ENCODE peak calls at places on chromosomes 13 and 19, in seven cellular contexts. U is GM23248; O is ascending aorta; S is CD4-positive, alpha-beta memory T cell; T is aorta; V is A673; G is A549. L is an unnamed sample. For H3K4me1, the result is how much of the 10 kb centered on the place peaks cover.

GRCh38 chr19:45881909-45882528 is 3.9 kb downstream of the IRF2BP1 start:
- DNase-seq in U (no peak), T (no peak), G (no peak), V (no peak), S (no peak), O (no peak), L (no peak)

GRCh38 chr19:15550273-15550672 is 41.9 kb downstream of the CYP4F22 start:
- DNase-seq in S (no peak), V (no peak), O (no peak), T (peak), G (no peak), U (no peak), L (no peak)

GRCh38 chr13:92321174-92321573 is 905.4 kb upstream of the GPC6 start:
- DNase-seq in T (no peak), U (no peak), O (no peak), S (no peak), V (no peak), G (no peak), L (no peak)

GRCh38 chr19:39237200-39238184 is 7.3 kb downstream of the IFNL3 start:
- DNase-seq in T (no peak), O (no peak), U (no peak), S (peak), G (peak), V (no peak), L (no peak)

GRCh38 chr13:106038752-106039151 is 496.7 kb downstream of the EFNB2 start:
- DNase-seq in T (no peak), U (peak), S (no peak), G (peak), V (no peak), O (no peak), L (no peak)

GRCh38 chr13:37138169-37138568 is 32.7 kb upstream of the CSNK1A1L start:
- DNase-seq in G (peak), U (peak), T (no peak), O (no peak), V (peak), S (no peak), L (no peak)

GRCh38 chr19:31154021-31154420 is 195.2 kb downstream of the TSHZ3 start:
- DNase-seq in U (peak), G (no peak), S (no peak), V (no peak), O (no peak), T (no peak), L (no peak)

GRCh38 chr13:28568286-28568685 is 73.4 kb upstream of the FLT1 start:
- DNase-seq in V (peak), S (no peak), O (no peak), G (no peak), U (peak), T (no peak), L (peak)

GRCh38 chr19:42248270-42249148 is 6.1 kb upstream of the GSK3A start:
- DNase-seq in O (no peak), T (no peak), U (no peak), V (no peak), S (no peak), G (no peak), L (no peak)

GRCh38 chr13:89082623-89083022 is 1411.5 kb downstream of the SLITRK5 start:
- DNase-seq in V (no peak), T (no peak), G (no peak), O (no peak), U (no peak), S (no peak), L (no peak)

GRCh38 chr13:33311040-33311439 is 25.5 kb upstream of the STARD13 start:
- DNase-seq in O (no peak), G (no peak), U (no peak), V (no peak), T (no peak), S (no peak), L (no peak)

GRCh38 chr13:26923824-26924605 is 163.4 kb upstream of the GPR12 start:
- DNase-seq in U (peak), G (peak), O (no peak), V (peak), T (no peak), S (no peak), L (no peak)

GRCh38 chr19:38047048-38047435 is 140.0 kb downstream of the SIPA1L3 start:
- DNase-seq in T (no peak), G (peak), O (no peak), U (no peak), V (no peak), S (no peak), L (no peak)

GRCh38 chr19:28746486-28746885 is 466.5 kb downstream of the UQCRFS1 start:
- DNase-seq in S (no peak), O (no peak), U (peak), V (no peak), G (no peak), T (no peak), L (no peak)

GRCh38 chr13:31477961-31478360 is 261.4 kb upstream of the RXFP2 start:
- DNase-seq in S (no peak), T (no peak), O (no peak), G (no peak), U (peak), V (no peak), L (no peak)

GRCh38 chr19:42366676-42367075 is 23.4 kb downstream of the CNFN start:
- DNase-seq in G (no peak), O (no peak), V (no peak), U (no peak), S (no peak), T (no peak), L (no peak)

GRCh38 chr19:23822735-23823134 is 64.0 kb upstream of the ZNF681 start:
- DNase-seq in V (no peak), T (no peak), G (no peak), U (no peak), O (no peak), S (no peak), L (no peak)

GRCh38 chr13:27663947-27664346 is 42.3 kb downstream of the POLR1D start:
- DNase-seq in S (no peak), U (no peak), G (no peak), V (no peak), O (no peak), T (no peak), L (no peak)

GRCh38 chr13:76917096-76917495 is 30.9 kb upstream of the KCTD12 start:
- DNase-seq in V (no peak), T (no peak), U (peak), G (no peak), O (no peak), S (no peak), L (no peak)
- H3K4me1 ChIP-seq in V (under half), T (under half), U (under half), G (under half), O (under half), S (under half), L (under half)

GRCh38 chr19:40418040-40418439 is 4.9 kb upstream of the PRX start:
- DNase-seq in U (no peak), V (no peak), O (no peak), T (no peak), S (no peak), G (no peak), L (no peak)

GRCh38 chr19:40417714-40417996 is 4.5 kb upstream of the PRX start:
- DNase-seq in S (no peak), U (no peak), G (no peak), T (no peak), O (no peak), V (no peak), L (peak)

GRCh38 chr19:40416918-40417713 is 3.9 kb upstream of the PRX start:
- DNase-seq in V (no peak), T (no peak), O (no peak), S (no peak), U (peak), G (peak), L (peak)

GRCh38 chr19:40414536-40415535 is 1.7 kb upstream of the PRX start:
- DNase-seq in G (no peak), S (no peak), O (no peak), T (no peak), V (no peak), U (no peak), L (no peak)

GRCh38 chr19:40415799-40416198 is 2.6 kb upstream of the PRX start:
- DNase-seq in G (no peak), T (no peak), V (no peak), U (no peak), O (no peak), S (no peak), L (no peak)
- H3K27ac ChIP-seq in G (no peak), T (no peak), V (no peak), U (no peak), O (no peak), S (no peak), L (peak)

GRCh38 chr19:44753932-44754742 is 5.6 kb downstream of the BCL3 start:
- DNase-seq in V (peak), T (peak), U (peak), G (peak), O (peak), S (peak), L (peak)

GRCh38 chr19:44754743-44755066 is 6.2 kb downstream of the BCL3 start:
- DNase-seq in G (no peak), V (no peak), O (no peak), S (no peak), T (no peak), U (no peak), L (no peak)

GRCh38 chr19:44752816-44753618 is 4.5 kb downstream of the BCL3 start:
- DNase-seq in U (peak), G (peak), O (peak), S (peak), T (peak), V (peak), L (peak)

GRCh38 chr19:44752123-44752815 is 3.8 kb downstream of the BCL3 start:
- DNase-seq in U (no peak), T (no peak), G (peak), V (no peak), O (no peak), S (no peak), L (no peak)

GRCh38 chr19:44753619-44753931 is 5.1 kb downstream of the BCL3 start:
- DNase-seq in S (no peak), V (no peak), T (no peak), G (no peak), O (no peak), U (no peak), L (no peak)
- H3K4me1 ChIP-seq in S (half or more), V (under half), T (under half), G (half or more), O (under half), U (under half), L (half or more)

GRCh38 chr19:19849056-19849455 is 16.6 kb upstream of the ZNF253 start:
- DNase-seq in V (no peak), T (no peak), S (no peak), O (no peak), U (no peak), G (no peak), L (no peak)

DNA sequence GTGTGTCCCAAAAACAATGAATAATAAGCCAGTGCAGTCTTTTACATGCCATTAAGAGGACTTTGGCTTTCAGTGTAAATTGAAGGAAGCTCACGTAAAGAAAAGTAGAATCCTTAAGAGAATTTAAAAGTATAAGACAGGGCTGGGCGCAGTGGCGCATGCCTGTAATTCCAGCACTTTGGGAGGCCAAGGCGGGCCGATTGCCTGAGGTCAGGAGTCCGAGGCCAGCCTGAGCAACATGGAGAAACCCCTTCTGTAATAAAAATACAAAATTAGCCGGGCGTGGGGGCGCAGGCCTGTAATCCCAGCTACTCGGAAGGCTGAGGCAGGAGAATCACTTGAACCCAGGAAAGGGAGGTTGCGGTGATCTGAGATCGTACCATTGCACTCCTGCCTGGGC is 17.9 kb upstream of the ZNF253 start:
- DNase-seq in V (no peak), T (no peak), O (no peak), U (no peak), G (no peak), S (no peak), L (no peak)
- H3K27ac ChIP-seq in V (no peak), T (no peak), O (no peak), U (no peak), G (no peak), S (no peak), L (no peak)

GRCh38 chr19:40444181-40445005 is at the start of gene SERTAD3:
- DNase-seq in V (peak), S (peak), U (peak), G (peak), T (peak), O (peak), L (peak)

GRCh38 chr19:40445006-40445312 is 824 bp upstream of the SERTAD3 start:
- DNase-seq in T (no peak), U (no peak), V (no peak), O (no peak), G (no peak), S (no peak), L (no peak)

GRCh38 chr19:40442328-40443130 is 1.6 kb downstream of the SERTAD3 start:
- DNase-seq in T (no peak), V (no peak), G (no peak), S (no peak), U (no peak), O (no peak), L (no peak)

GRCh38 chr19:40443131-40443929 is 805 bp downstream of the SERTAD3 start:
- DNase-seq in O (peak), T (peak), S (peak), G (peak), U (peak), V (peak), L (peak)

DNA sequence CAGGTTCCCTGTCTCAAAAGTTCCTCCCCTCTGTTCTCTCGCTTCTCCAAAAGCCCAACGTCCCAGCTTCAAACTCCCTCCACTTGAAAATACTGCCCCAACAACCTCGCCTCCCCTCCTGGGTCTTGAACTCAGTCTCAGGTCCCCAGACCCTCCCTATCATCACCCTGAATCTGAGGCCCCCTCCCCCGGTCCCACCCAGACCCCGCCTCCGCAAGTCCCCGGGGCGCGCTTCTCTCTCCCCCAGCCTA is 280 bp downstream of the SERTAD3 start:
- DNase-seq in U (no peak), V (no peak), S (no peak), G (no peak), O (no peak), T (no peak), L (no peak)
- H3K4me1 ChIP-seq in U (under half), V (under half), S (under half), G (under half), O (under half), T (under half), L (under half)

GRCh38 chr13:23792680-23793079 is 96.5 kb downstream of the MIPEP start:
- DNase-seq in T (no peak), O (no peak), S (no peak), G (no peak), V (no peak), U (no peak), L (no peak)

GRCh38 chr13:23797276-23797903 is 91.8 kb downstream of the MIPEP start:
- DNase-seq in S (no peak), U (no peak), T (no peak), V (no peak), O (no peak), G (no peak), L (no peak)

GRCh38 chr13:23796546-23796945 is 92.7 kb downstream of the MIPEP start:
- DNase-seq in V (no peak), T (no peak), U (no peak), S (no peak), O (no peak), G (no peak), L (no peak)

GRCh38 chr13:23793711-23794110 is 95.5 kb downstream of the MIPEP start:
- DNase-seq in G (no peak), T (no peak), V (no peak), O (no peak), S (no peak), U (no peak), L (no peak)

DNA sequence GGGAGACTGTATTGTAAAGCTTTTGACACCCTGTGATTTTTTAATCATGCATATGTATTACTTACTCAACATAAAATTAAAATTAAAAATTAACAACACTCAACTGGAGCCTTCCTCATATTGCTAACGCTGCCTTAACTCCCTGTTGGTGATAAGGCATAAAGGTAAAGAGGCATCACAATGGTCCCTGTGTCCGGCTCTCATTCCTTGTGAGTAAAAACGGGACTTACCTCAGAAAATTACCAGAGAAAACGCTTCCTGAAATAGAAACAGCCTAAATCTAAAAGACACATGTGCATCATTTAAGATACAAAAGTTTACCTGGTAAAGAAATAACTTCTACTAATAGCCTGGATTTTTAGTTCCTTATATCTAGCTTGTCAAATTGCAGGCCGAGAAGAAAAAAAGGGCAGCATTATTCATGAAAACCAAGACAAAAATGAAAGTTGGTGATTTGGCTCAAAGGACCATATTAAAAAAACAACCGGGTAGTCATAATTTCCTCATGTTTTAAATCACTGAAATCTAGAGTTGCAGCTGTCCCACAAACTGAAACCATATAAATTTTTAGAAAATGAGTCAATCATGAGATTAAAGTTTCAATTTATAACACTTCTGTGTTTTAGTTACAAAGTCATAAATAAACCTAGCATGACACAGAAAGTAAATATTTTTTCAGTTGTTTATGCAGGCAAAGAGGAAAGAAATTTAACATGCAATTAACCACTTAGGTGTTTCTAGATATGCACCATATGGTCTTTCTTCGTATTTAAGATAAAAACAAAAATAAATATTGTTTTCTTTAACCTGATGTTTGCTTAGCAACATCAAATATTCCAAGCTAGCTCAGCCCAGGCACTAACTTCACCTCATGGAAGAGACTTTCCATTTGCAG is 94.7 kb downstream of the MIPEP start:
- DNase-seq in U (peak), S (no peak), O (no peak), T (no peak), G (no peak), V (no peak), L (no peak)
- H3K27ac ChIP-seq in U (peak), S (no peak), O (peak), T (no peak), G (no peak), V (no peak), L (peak)

GRCh38 chr19:4390017-4390861 is 10.1 kb downstream of the SH3GL1 start:
- DNase-seq in G (no peak), U (peak), S (no peak), T (no peak), V (peak), O (no peak), L (peak)

GRCh38 chr19:4391701-4392543 is 8.4 kb downstream of the SH3GL1 start:
- DNase-seq in G (no peak), V (no peak), S (no peak), U (peak), T (no peak), O (no peak), L (peak)

GRCh38 chr19:4390862-4391693 is 9.3 kb downstream of the SH3GL1 start:
- DNase-seq in S (no peak), V (no peak), T (no peak), U (peak), G (no peak), O (no peak), L (peak)

GRCh38 chr19:4396949-4397783 is 3.2 kb downstream of the SH3GL1 start:
- DNase-seq in U (peak), T (no peak), S (no peak), V (no peak), G (no peak), O (no peak), L (no peak)

GRCh38 chr19:4393947-4394590 is 6.3 kb downstream of the SH3GL1 start:
- DNase-seq in S (no peak), T (no peak), V (no peak), G (no peak), U (peak), O (no peak), L (no peak)
- H3K4me1 ChIP-seq in S (half or more), T (under half), V (under half), G (under half), U (half or more), O (under half), L (half or more)

DNA sequence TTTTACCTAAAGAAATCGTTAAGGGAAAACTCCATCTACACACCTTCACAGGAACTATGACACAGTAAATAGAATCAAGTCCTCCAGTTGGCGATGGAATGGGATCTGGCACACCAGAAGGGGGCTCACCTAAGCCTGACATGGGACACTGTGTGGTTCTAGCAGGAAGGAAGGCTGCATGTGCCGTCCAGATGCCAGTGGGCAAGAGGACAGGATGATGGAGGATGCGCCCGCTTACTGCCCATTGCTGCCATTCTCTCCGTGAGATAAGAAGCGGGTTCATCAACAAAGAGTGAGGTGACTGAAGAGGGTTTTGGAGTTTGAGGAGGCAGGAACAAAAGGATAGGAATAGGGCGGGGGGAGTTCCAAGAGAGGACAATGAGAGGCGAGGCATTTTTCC is 2.9 kb upstream of the CYP2F1 start:
- DNase-seq in G (no peak), T (no peak), U (no peak), V (no peak), O (no peak), S (no peak), L (no peak)
- H3K27ac ChIP-seq in G (no peak), T (no peak), U (no peak), V (no peak), O (no peak), S (no peak), L (no peak)

DNA sequence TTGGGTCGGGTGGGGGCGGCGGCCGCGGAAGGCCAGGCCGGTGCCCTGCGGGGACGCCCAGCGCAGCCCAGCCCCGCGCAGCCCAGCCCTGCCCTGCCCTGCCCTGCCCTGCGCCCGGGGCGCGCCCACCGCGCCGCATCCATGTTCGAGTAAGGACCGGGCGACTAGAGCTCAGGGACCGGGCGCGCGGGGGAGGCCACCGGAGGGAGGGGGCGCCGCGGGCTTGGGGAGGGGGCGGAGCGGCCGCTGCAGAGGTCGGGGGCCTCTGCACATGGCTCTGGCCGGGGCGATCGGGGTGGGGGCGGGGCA is 169 bp downstream of the GRAMD1A start:
- DNase-seq in S (no peak), U (no peak), V (no peak), T (no peak), G (no peak), O (no peak), L (no peak)
- H3K4me1 ChIP-seq in S (half or more), U (under half), V (under half), T (under half), G (half or more), O (under half), L (under half)